ENCODE peak calls at places on chromosomes 4 and X, in six cellular contexts. J is AG09319; W is pons; Z is NCI-H2081; R is T-helper 2 cell; B is stimulated activated CD4-positive, alpha-beta T cell treated with anti-CD3 and anti-CD28 coated beads, Interleukin-2, amount 100 ng/mL, for 24 hours. O is an unnamed sample.

GRCh38 chr4:157204634-157205244 is 15.8 kb upstream of the GRIA2 start:
- DNase-seq in B (peak), R (no peak), J (no peak), W (no peak), Z (no peak), O (no peak)

GRCh38 chrX:53918697-53919096 is 125.6 kb downstream of the PHF8 start:
- DNase-seq in R (no peak), J (no peak), Z (no peak), B (no peak), W (no peak), O (no peak)

GRCh38 chr4:98262431-98262830 is 1.2 kb downstream of the RAP1GDS1 start:
- DNase-seq in Z (no peak), R (no peak), J (no peak), B (no peak), W (peak), O (no peak)

GRCh38 chrX:78693547-78693946 is 34.4 kb upstream of the RTL3 start:
- DNase-seq in J (no peak), B (no peak), Z (no peak), W (no peak), R (no peak), O (no peak)

GRCh38 chr4:52874948-52875347 is 12.8 kb downstream of the RASL11B start:
- DNase-seq in J (no peak), B (no peak), R (no peak), Z (no peak), W (no peak), O (no peak)

GRCh38 chr4:153684182-153685073 is at the start of gene TLR2:
- DNase-seq in J (no peak), B (peak), W (peak), R (peak), Z (peak), O (peak)

GRCh38 chr4:106297636-106298035 is 18.4 kb downstream of the TBCK start:
- DNase-seq in B (no peak), R (no peak), J (no peak), W (no peak), Z (no peak), O (no peak)

GRCh38 chr4:1593458-1593857 is 90.7 kb downstream of the FAM53A start:
- DNase-seq in B (no peak), J (no peak), Z (no peak), W (no peak), R (no peak), O (no peak)

GRCh38 chr4:76687730-76688441 is 210.1 kb downstream of the SOWAHB start:
- DNase-seq in R (no peak), W (no peak), B (no peak), Z (peak), J (no peak), O (no peak)

GRCh38 chrX:134753185-134754008 is 95.1 kb upstream of the PLAC1 start:
- DNase-seq in Z (no peak), B (no peak), W (no peak), J (peak), R (no peak), O (no peak)

GRCh38 chrX:119655125-119655524 is 37.8 kb downstream of the SEPTIN6 start:
- DNase-seq in J (no peak), R (peak), Z (no peak), W (no peak), B (peak), O (peak)

GRCh38 chrX:102739642-102740041 is 19.1 kb downstream of the GPRASP3 start:
- DNase-seq in Z (no peak), W (no peak), B (no peak), R (no peak), J (no peak), O (no peak)

GRCh38 chrX:150254909-150255308 is 108.2 kb upstream of the MAMLD1 start:
- DNase-seq in B (no peak), J (no peak), W (no peak), R (no peak), Z (no peak), O (no peak)

GRCh38 chr4:98260047-98260578 is 1.1 kb upstream of the RAP1GDS1 start:
- DNase-seq in W (peak), R (no peak), B (peak), Z (peak), J (no peak), O (no peak)

GRCh38 chr4:167890226-167890625 is 202.1 kb upstream of the ANXA10 start:
- DNase-seq in R (no peak), W (no peak), Z (no peak), B (no peak), J (no peak), O (no peak)

GRCh38 chr4:94603170-94603747 is 151.5 kb downstream of the PDLIM5 start:
- DNase-seq in Z (no peak), W (no peak), R (no peak), B (no peak), J (no peak), O (no peak)

GRCh38 chr4:166318810-166319525 is 445.9 kb downstream of the TLL1 start:
- DNase-seq in J (no peak), Z (no peak), W (no peak), R (no peak), B (no peak), O (no peak)

GRCh38 chrX:71652405-71652804 is 14.9 kb upstream of the LOC101059915 start:
- DNase-seq in B (peak), R (peak), Z (peak), J (peak), W (peak), O (peak)

GRCh38 chr4:76696109-76696508 is 201.8 kb downstream of the SOWAHB start:
- DNase-seq in R (no peak), W (no peak), Z (no peak), J (no peak), B (no peak), O (no peak)

GRCh38 chrX:13826770-13827169 is 9.9 kb upstream of the GPM6B start:
- DNase-seq in R (no peak), W (no peak), Z (no peak), J (no peak), B (no peak), O (no peak)

GRCh38 chrX:40479777-40480318 is 100.9 kb upstream of the ATP6AP2 start:
- DNase-seq in J (no peak), Z (no peak), R (no peak), B (no peak), W (no peak), O (no peak)

GRCh38 chr4:52932586-52933482 is 70.7 kb downstream of the RASL11B start:
- DNase-seq in B (no peak), W (no peak), R (no peak), J (no peak), Z (no peak), O (no peak)

GRCh38 chrX:71941771-71942170 is 31.1 kb downstream of the NHSL2 start:
- DNase-seq in R (no peak), Z (no peak), B (no peak), J (no peak), W (no peak), O (no peak)

GRCh38 chrX:31658360-31658759 is 586.5 kb upstream of the FTHL17 start:
- DNase-seq in B (no peak), J (no peak), W (peak), Z (peak), R (no peak), O (no peak)

O was measured in activated T-helper 1 cell treated with anti-CD3 and anti-CD28 coated beads, Interleukin-12 subunit alpha, Interleukin-12 subunit beta, Interleukin-2, Interleukin-4 antibody, amounts not matched to agents 30 ng/mL and 10 ng/mL and 1 ng/mL, durations not matched to agents 14 hours and 24 hours and 36 hours.